ENCODE peak calls at places on chromosomes 3 and 15, in six cellular contexts. One of them, this sample, is unnamed.
A peak's percentile ranks its signal among the peaks of the same experiment; 100 is the strongest.

GRCh38 chr15:90790057-90790456 is 72.9 kb downstream of the BLM start:
- DNase-seq in NCI-H2081: no peak
- DNase-seq in HT-29: no peak
- DNase-seq in EL: no peak
- DNase-seq in H7: no peak
- DNase-seq in NCI-H1092: no peak
- DNase-seq in this sample: no peak

GRCh38 chr15:48617619-48618018 is 27.9 kb downstream of the FBN1 start:
- DNase-seq in EL: peak; percentile 71
- DNase-seq in HT-29: no peak
- DNase-seq in H7: no peak
- DNase-seq in NCI-H2081: no peak
- DNase-seq in NCI-H1092: no peak
- DNase-seq in this sample: peak; percentile 70

GRCh38 chr15:80536231-80536630 is 132.0 kb downstream of the ARNT2 start:
- DNase-seq in NCI-H1092: peak; percentile 20
- DNase-seq in H7: no peak
- DNase-seq in NCI-H2081: peak; percentile 91
- DNase-seq in HT-29: no peak
- DNase-seq in EL: no peak
- DNase-seq in this sample: no peak

GRCh38 chr3:46977811-46978195 is 1.3 kb upstream of the CCDC12 start:
- DNase-seq in HT-29: no peak
- DNase-seq in NCI-H2081: no peak
- DNase-seq in NCI-H1092: no peak
- DNase-seq in H7: no peak
- DNase-seq in EL: no peak
- DNase-seq in this sample: no peak

GRCh38 chr3:121552379-121552778 is 6.6 kb upstream of the POLQ start:
- DNase-seq in HT-29: no peak
- DNase-seq in NCI-H1092: no peak
- DNase-seq in EL: no peak
- DNase-seq in NCI-H2081: no peak
- DNase-seq in H7: no peak
- DNase-seq in this sample: no peak

GRCh38 chr15:60757831-60758570 is 279.1 kb upstream of the ICE2 start:
- DNase-seq in NCI-H2081: no peak
- DNase-seq in H7: no peak
- DNase-seq in HT-29: no peak
- DNase-seq in EL: no peak
- DNase-seq in NCI-H1092: no peak
- DNase-seq in this sample: no peak

GRCh38 chr3:41863024-41863423 is 98.9 kb downstream of the ULK4 start:
- DNase-seq in NCI-H1092: no peak
- DNase-seq in EL: no peak
- DNase-seq in NCI-H2081: no peak
- DNase-seq in HT-29: peak; percentile 29
- DNase-seq in H7: no peak
- DNase-seq in this sample: no peak

GRCh38 chr15:57859130-57859685 is 152.7 kb downstream of the POLR2M start:
- DNase-seq in NCI-H1092: no peak
- DNase-seq in HT-29: no peak
- DNase-seq in NCI-H2081: no peak
- DNase-seq in EL: no peak
- DNase-seq in H7: no peak
- DNase-seq in this sample: no peak

GRCh38 chr15:55993804-55994539 is 560 bp upstream of the NEDD4 start:
- DNase-seq in EL: peak; percentile 74
- DNase-seq in NCI-H2081: no peak
- DNase-seq in H7: no peak
- DNase-seq in HT-29: peak; percentile 75
- DNase-seq in NCI-H1092: peak; percentile 22
- DNase-seq in this sample: no peak

GRCh38 chr15:98796685-98797084 is 148.3 kb downstream of the IGF1R start:
- DNase-seq in HT-29: no peak
- DNase-seq in NCI-H1092: no peak
- DNase-seq in H7: no peak
- DNase-seq in EL: no peak
- DNase-seq in NCI-H2081: no peak
- DNase-seq in this sample: no peak

GRCh38 chr3:51955893-51956770 is 951 bp downstream of the GPR62 start:
- DNase-seq in HT-29: peak; percentile 26
- DNase-seq in NCI-H2081: no peak
- DNase-seq in EL: no peak
- DNase-seq in H7: peak; percentile 96
- DNase-seq in NCI-H1092: no peak
- DNase-seq in this sample: peak; percentile 58

GRCh38 chr15:81174759-81175327 is 21.8 kb upstream of the IL16 start:
- DNase-seq in HT-29: no peak
- DNase-seq in EL: no peak
- DNase-seq in H7: no peak
- DNase-seq in NCI-H2081: no peak
- DNase-seq in NCI-H1092: no peak
- DNase-seq in this sample: no peak

GRCh38 chr15:101024709-101025108 is 105.6 kb downstream of the LRRK1 start:
- DNase-seq in NCI-H2081: no peak
- DNase-seq in H7: no peak
- DNase-seq in HT-29: no peak
- DNase-seq in EL: no peak
- DNase-seq in NCI-H1092: no peak
- DNase-seq in this sample: no peak

GRCh38 chr15:88630141-88630721 is 8.6 kb upstream of the ISG20 start:
- DNase-seq in H7: no peak
- DNase-seq in EL: no peak
- DNase-seq in NCI-H1092: no peak
- DNase-seq in HT-29: peak; percentile 40
- DNase-seq in NCI-H2081: no peak
- DNase-seq in this sample: no peak

GRCh38 chr15:84822774-84823579 is 5.8 kb downstream of the ALPK3 start:
- DNase-seq in HT-29: no peak
- DNase-seq in H7: no peak
- DNase-seq in NCI-H1092: no peak
- DNase-seq in NCI-H2081: no peak
- DNase-seq in EL: no peak
- DNase-seq in this sample: no peak

GRCh38 chr3:156685198-156685597 is 10.8 kb downstream of the TIPARP start:
- DNase-seq in NCI-H1092: no peak
- DNase-seq in HT-29: peak; percentile 45
- DNase-seq in H7: no peak
- DNase-seq in EL: no peak
- DNase-seq in NCI-H2081: no peak
- DNase-seq in this sample: no peak

GRCh38 chr3:134388292-134388691 is 14.0 kb upstream of the AMOTL2 start:
- DNase-seq in H7: no peak
- DNase-seq in NCI-H1092: no peak
- DNase-seq in EL: no peak
- DNase-seq in HT-29: no peak
- DNase-seq in NCI-H2081: no peak
- DNase-seq in this sample: no peak

GRCh38 chr3:27220166-27220565 is 149.0 kb downstream of the NEK10 start:
- DNase-seq in H7: no peak
- DNase-seq in HT-29: no peak
- DNase-seq in EL: peak; percentile 19
- DNase-seq in NCI-H2081: no peak
- DNase-seq in NCI-H1092: no peak
- DNase-seq in this sample: no peak

GRCh38 chr3:42749753-42750231 is 23.3 kb downstream of the CCDC13 start:
- DNase-seq in EL: peak; percentile 38
- DNase-seq in H7: peak; percentile 82
- DNase-seq in HT-29: peak; percentile 28
- DNase-seq in NCI-H2081: no peak
- DNase-seq in NCI-H1092: no peak
- DNase-seq in this sample: peak; percentile 64

GRCh38 chr3:65914740-65915366 is 123.9 kb downstream of the MAGI1 start:
- DNase-seq in H7: no peak
- DNase-seq in NCI-H2081: no peak
- DNase-seq in HT-29: no peak
- DNase-seq in EL: peak; percentile 10
- DNase-seq in NCI-H1092: no peak
- DNase-seq in this sample: no peak

GRCh38 chr3:13846716-13847570 is 32.9 kb downstream of the WNT7A start:
- DNase-seq in H7: no peak
- DNase-seq in EL: no peak
- DNase-seq in NCI-H2081: no peak
- DNase-seq in HT-29: no peak
- DNase-seq in NCI-H1092: no peak
- DNase-seq in this sample: no peak

GRCh38 chr3:160112481-160112880 is 112.7 kb upstream of the C3orf80 start:
- DNase-seq in NCI-H2081: no peak
- DNase-seq in H7: no peak
- DNase-seq in NCI-H1092: no peak
- DNase-seq in EL: no peak
- DNase-seq in HT-29: no peak
- DNase-seq in this sample: no peak

GRCh38 chr3:138331143-138331894 is 1.7 kb upstream of the NME9 start:
- DNase-seq in HT-29: no peak
- DNase-seq in H7: no peak
- DNase-seq in NCI-H1092: no peak
- DNase-seq in NCI-H2081: no peak
- DNase-seq in EL: no peak
- DNase-seq in this sample: peak; percentile 33

GRCh38 chr3:197495999-197496745 is 59.6 kb downstream of the BDH1 start:
- DNase-seq in H7: no peak
- DNase-seq in NCI-H2081: no peak
- DNase-seq in EL: no peak
- DNase-seq in NCI-H1092: no peak
- DNase-seq in HT-29: no peak
- DNase-seq in this sample: no peak

GRCh38 chr15:85044251-85044853 is 62.7 kb downstream of the PDE8A start:
- DNase-seq in EL: peak; percentile 57
- DNase-seq in HT-29: peak; percentile 83
- DNase-seq in NCI-H2081: no peak
- DNase-seq in H7: peak; percentile 32
- DNase-seq in NCI-H1092: no peak
- DNase-seq in this sample: peak; percentile 60

GRCh38 chr3:10957976-10958749 is 34.4 kb upstream of the SLC6A1 start:
- DNase-seq in NCI-H1092: peak; percentile 95
- DNase-seq in EL: no peak
- DNase-seq in NCI-H2081: no peak
- DNase-seq in HT-29: no peak
- DNase-seq in H7: no peak
- DNase-seq in this sample: peak; percentile 21

GRCh38 chr3:38549486-38549885 is 53.3 kb downstream of the EXOG start:
- DNase-seq in NCI-H2081: no peak
- DNase-seq in H7: no peak
- DNase-seq in NCI-H1092: no peak
- DNase-seq in EL: no peak
- DNase-seq in HT-29: no peak
- DNase-seq in this sample: no peak

GRCh38 chr15:44087578-44088190 is 107.4 kb downstream of the FRMD5 start:
- DNase-seq in NCI-H1092: no peak
- DNase-seq in HT-29: no peak
- DNase-seq in NCI-H2081: no peak
- DNase-seq in EL: peak; percentile 87
- DNase-seq in H7: no peak
- DNase-seq in this sample: peak; percentile 84

GRCh38 chr3:157064402-157064801 is 95.5 kb downstream of the CCNL1 start:
- DNase-seq in NCI-H2081: no peak
- DNase-seq in NCI-H1092: no peak
- DNase-seq in EL: no peak
- DNase-seq in H7: no peak
- DNase-seq in HT-29: no peak
- DNase-seq in this sample: no peak